ENCODE peak calls at places on chromosome 16, in seven cellular contexts. F is transverse colon, A is SK-N-SH, B is vagina, Y is GM12891, U is stomach, E is sigmoid colon. P is an unnamed sample.

GRCh38 chr16:50581830-50582229 is 33.6 kb downstream of the NKD1 start:
- DNase-seq in F (no peak), A (no peak), B (no peak), Y (no peak), U (no peak), E (no peak), P (no peak)

GRCh38 chr16:50669741-50670140 is 11.4 kb downstream of the SNX20 start:
- DNase-seq in F (no peak), A (no peak), B (no peak), Y (no peak), U (no peak), E (no peak), P (no peak)

GRCh38 chr16:85613609-85614337 is 651 bp downstream of the GSE1 start:
- DNase-seq in F (peak), A (peak), B (no peak), Y (no peak), U (peak), E (peak), P (peak)

GRCh38 chr16:85592700-85593502 is 20.2 kb upstream of the GSE1 start:
- DNase-seq in F (no peak), A (no peak), B (no peak), Y (no peak), U (no peak), E (no peak), P (no peak)

GRCh38 chr16:75097191-75097761 is 19.3 kb downstream of the LDHD start:
- DNase-seq in F (no peak), A (no peak), B (no peak), Y (no peak), U (no peak), E (no peak), P (no peak)

GRCh38 chr16:72400257-72401078 is 228.5 kb upstream of the PMFBP1 start:
- DNase-seq in F (peak), A (peak), B (no peak), Y (peak), U (no peak), E (no peak), P (peak)

GRCh38 chr16:89363621-89364393 is 126.6 kb downstream of the ANKRD11 start:
- DNase-seq in F (peak), A (peak), B (no peak), Y (no peak), U (peak), E (no peak), P (peak)

GRCh38 chr16:75341934-75342811 is 90.7 kb upstream of the BCAR1 start:
- DNase-seq in F (peak), A (no peak), B (no peak), Y (no peak), U (no peak), E (no peak), P (no peak)

GRCh38 chr16:71441348-71441781 is 489 bp downstream of the TLE7 start:
- DNase-seq in F (no peak), A (peak), B (no peak), Y (no peak), U (no peak), E (no peak), P (no peak)

GRCh38 chr16:7013990-7014389 is 318.7 kb upstream of the RBFOX1 start:
- DNase-seq in F (no peak), A (no peak), B (no peak), Y (no peak), U (no peak), E (no peak), P (no peak)

GRCh38 chr16:49461517-49461951 is 87.9 kb downstream of the C16orf78 start:
- DNase-seq in F (no peak), A (no peak), B (peak), Y (no peak), U (peak), E (peak), P (no peak)

GRCh38 chr16:47519996-47520679 is 59.0 kb downstream of the PHKB start:
- DNase-seq in F (no peak), A (no peak), B (no peak), Y (no peak), U (no peak), E (no peak), P (no peak)
- TF ChIP-seq POLR2AphosphoS5 in F (no peak), A (no peak), B (no peak), Y (no peak), U (no peak), E (no peak), P (no peak)

DNA sequence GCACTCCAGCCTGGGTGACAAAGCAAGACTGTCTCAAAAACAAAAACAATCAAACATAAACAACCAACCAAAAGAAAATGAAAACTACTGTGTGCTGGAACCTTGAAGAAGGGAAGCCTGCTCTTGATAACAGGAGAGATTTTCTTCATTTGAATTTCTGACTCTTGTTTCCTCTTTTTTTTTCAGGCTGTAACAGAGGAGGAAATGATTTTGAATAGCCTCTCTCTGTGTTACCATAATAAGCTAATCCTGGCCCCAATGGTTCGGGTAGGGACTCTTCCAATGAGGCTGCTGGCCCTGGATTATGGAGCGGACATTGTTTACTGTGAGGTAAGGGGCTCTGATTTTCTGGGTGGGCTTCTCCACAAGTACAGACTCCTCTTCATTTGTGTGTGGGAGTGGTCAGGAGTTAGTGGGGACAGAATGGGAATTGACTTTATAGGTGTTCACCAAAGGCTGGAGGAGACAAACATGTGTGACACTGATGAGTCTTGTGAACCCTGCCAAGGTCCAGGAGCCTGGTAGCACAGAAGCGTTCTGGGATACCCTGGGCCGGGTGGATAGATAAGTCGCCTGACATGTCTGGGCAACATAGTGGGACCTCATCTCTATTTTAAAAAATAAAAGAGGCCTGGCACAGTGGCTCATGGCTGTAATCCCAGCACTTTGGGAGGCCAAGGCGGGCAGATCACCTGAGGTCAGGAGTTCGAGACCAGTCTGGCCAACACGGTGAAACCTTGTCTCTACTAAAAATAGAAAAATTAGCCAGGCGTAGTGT is 14.9 kb downstream of the DUS2 start:
- DNase-seq in F (no peak), A (no peak), B (no peak), Y (no peak), U (no peak), E (peak), P (no peak)
- TF ChIP-seq POLR2AphosphoS5 in F (no peak), A (no peak), B (no peak), Y (no peak), U (no peak), E (no peak), P (no peak)

DNA sequence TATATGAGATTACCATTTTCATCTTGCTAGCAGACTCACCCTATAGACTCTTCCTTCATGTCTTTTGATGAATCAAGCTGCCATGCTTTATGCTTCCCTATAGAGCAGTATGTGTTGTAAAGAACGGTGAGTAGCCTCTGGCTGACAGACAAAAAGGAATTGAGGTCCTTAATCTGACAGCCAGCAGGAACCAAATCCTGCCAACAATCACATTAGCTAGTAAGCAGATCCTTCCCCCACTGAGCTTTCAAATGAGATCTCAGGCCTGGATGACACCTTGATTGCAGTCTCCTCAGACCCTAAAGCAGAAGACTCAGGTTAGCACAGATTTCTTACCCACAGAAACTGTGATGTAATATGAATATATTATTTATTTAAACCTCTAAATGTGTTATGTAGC is 577.0 kb downstream of the CDH11 start:
- DNase-seq in F (no peak), A (no peak), B (no peak), Y (no peak), U (no peak), E (no peak), P (no peak)
- TF ChIP-seq POLR2AphosphoS5 in F (no peak), A (no peak), B (no peak), Y (no peak), U (no peak), E (no peak), P (no peak)

GRCh38 chr16:4271176-4272113 is 1.4 kb downstream of the TFAP4 start:
- DNase-seq in F (peak), A (peak), B (no peak), Y (peak), U (peak), E (peak), P (peak)
- TF ChIP-seq POLR2AphosphoS5 in F (peak), A (peak), B (peak), Y (peak), U (peak), E (peak), P (peak)

P was measured in HL-60.